ENCODE peak calls at places on chromosomes 11 and 22, in eight cellular contexts. N, P, S, F, C, X, H and Y are unnamed samples. For H3K4me1, the result is how much of the 10 kb centered on the place peaks cover.

GRCh38 chr11:121794671-121795070 is 321.3 kb downstream of the BLID start:
- DNase-seq in N (no peak), P (no peak), S (no peak), F (no peak), C (no peak), X (no peak), H (no peak), Y (no peak)

GRCh38 chr11:126378763-126379162 is 23.3 kb downstream of the ST3GAL4 start:
- DNase-seq in N (no peak), P (no peak), S (no peak), F (no peak), C (no peak), X (no peak), H (no peak), Y (no peak)

GRCh38 chr22:36201630-36202312 is at the start of gene APOL4:
- DNase-seq in N (peak), P (no peak), S (no peak), F (no peak), C (no peak), X (peak), H (no peak), Y (no peak)

GRCh38 chr11:92227954-92228935 is 3.6 kb downstream of the FAT3 start:
- DNase-seq in N (peak), P (no peak), S (peak), F (no peak), C (no peak), X (peak), H (no peak), Y (no peak)

GRCh38 chr11:10746871-10747270 is 4.2 kb upstream of the CTR9 start:
- DNase-seq in N (no peak), P (no peak), S (no peak), F (no peak), C (no peak), X (no peak), H (no peak), Y (peak)

GRCh38 chr22:29883045-29883830 is at the start of gene MTMR3:
- DNase-seq in N (peak), P (peak), S (peak), F (peak), C (peak), X (peak), H (peak), Y (peak)

GRCh38 chr22:20437253-20438065 is at the start of gene SCARF2:
- DNase-seq in N (peak), P (no peak), S (peak), F (no peak), C (no peak), X (peak), H (peak), Y (no peak)

GRCh38 chr11:90468923-90469322 is 246.1 kb upstream of the CHORDC1 start:
- DNase-seq in N (peak), P (no peak), S (no peak), F (no peak), C (no peak), X (no peak), H (no peak), Y (peak)

GRCh38 chr11:110022548-110022947 is 70.6 kb upstream of the ZC3H12C start:
- DNase-seq in N (no peak), P (no peak), S (no peak), F (no peak), C (no peak), X (no peak), H (no peak), Y (no peak)

GRCh38 chr11:69205125-69205928 is 49.6 kb downstream of the SMIM38 start:
- DNase-seq in N (no peak), P (no peak), S (no peak), F (no peak), C (no peak), X (no peak), H (no peak), Y (no peak)

GRCh38 chr22:41417622-41418390 is 28.8 kb downstream of the TOB2 start:
- DNase-seq in N (peak), P (no peak), S (no peak), F (no peak), C (no peak), X (no peak), H (no peak), Y (no peak)

GRCh38 chr22:41928416-41929157 is 2.0 kb upstream of the TNFRSF13C start:
- DNase-seq in N (no peak), P (no peak), S (no peak), F (no peak), C (no peak), X (no peak), H (peak), Y (no peak)

GRCh38 chr22:50548046-50548912 is 2.6 kb downstream of the KLHDC7B start:
- DNase-seq in N (peak), P (peak), S (no peak), F (no peak), C (no peak), X (peak), H (no peak), Y (no peak)

GRCh38 chr11:31499576-31500178 is 9.7 kb downstream of the IMMP1L start:
- DNase-seq in N (no peak), P (no peak), S (no peak), F (no peak), C (no peak), X (no peak), H (no peak), Y (no peak)

GRCh38 chr11:57515332-57516060 is at the start of gene SLC43A1:
- DNase-seq in N (peak), P (peak), S (peak), F (no peak), C (peak), X (peak), H (peak), Y (peak)

GRCh38 chr11:1152316-1153104 is 5.2 kb upstream of the MUC5AC start:
- DNase-seq in N (no peak), P (no peak), S (no peak), F (no peak), C (no peak), X (peak), H (no peak), Y (peak)

GRCh38 chr11:60334005-60334620 is 7.1 kb downstream of the MS4A6E start:
- DNase-seq in N (peak), P (peak), S (peak), F (peak), C (peak), X (peak), H (peak), Y (peak)

GRCh38 chr11:116536416-116536815 is 236.4 kb downstream of the BUD13 start:
- DNase-seq in N (no peak), P (no peak), S (no peak), F (no peak), C (no peak), X (no peak), H (no peak), Y (no peak)

GRCh38 chr11:66172146-66172545 is 96.3 kb upstream of the RAB1B start:
- DNase-seq in N (peak), P (no peak), S (no peak), F (peak), C (no peak), X (no peak), H (no peak), Y (no peak)

GRCh38 chr11:92978226-92979111 is 9.0 kb downstream of the MTNR1B start:
- DNase-seq in N (peak), P (no peak), S (no peak), F (no peak), C (no peak), X (peak), H (no peak), Y (no peak)

GRCh38 chr11:61626580-61627380 is 45.9 kb upstream of the SYT7 start:
- DNase-seq in N (no peak), P (no peak), S (no peak), F (no peak), C (no peak), X (no peak), H (peak), Y (peak)

GRCh38 chr11:48107188-48107704 is 109.4 kb upstream of the OR4B1 start:
- DNase-seq in N (peak), P (peak), S (no peak), F (no peak), C (peak), X (no peak), H (no peak), Y (peak)

GRCh38 chr11:121965330-121965729 is 150.7 kb downstream of the BLID start:
- DNase-seq in N (peak), P (no peak), S (no peak), F (no peak), C (no peak), X (no peak), H (no peak), Y (peak)

GRCh38 chr11:108866781-108867180 is 201.9 kb downstream of the DDX10 start:
- DNase-seq in N (no peak), P (no peak), S (no peak), F (no peak), C (no peak), X (no peak), H (no peak), Y (no peak)

GRCh38 chr11:104152941-104153340 is 11.0 kb downstream of the PDGFD start:
- DNase-seq in N (no peak), P (peak), S (no peak), F (no peak), C (peak), X (no peak), H (no peak), Y (no peak)

GRCh38 chr11:122656631-122657101 is 1.1 kb downstream of the UBASH3B start:
- DNase-seq in N (peak), P (peak), S (peak), F (no peak), C (peak), X (no peak), H (peak), Y (peak)

GRCh38 chr11:8384199-8384821 is 120.6 kb upstream of the LMO1 start:
- DNase-seq in N (peak), P (no peak), S (peak), F (no peak), C (peak), X (no peak), H (peak), Y (peak)

GRCh38 chr11:10413268-10413667 is 41.8 kb upstream of the AMPD3 start:
- DNase-seq in N (no peak), P (peak), S (no peak), F (peak), C (peak), X (no peak), H (no peak), Y (peak)

GRCh38 chr11:76850815-76851214 is 9.9 kb upstream of the ACER3 start:
- DNase-seq in N (peak), P (no peak), S (no peak), F (no peak), C (no peak), X (no peak), H (no peak), Y (no peak)

GRCh38 chr22:34255042-34255441 is 334.8 kb upstream of the LARGE1 start:
- DNase-seq in N (no peak), P (no peak), S (no peak), F (no peak), C (no peak), X (no peak), H (no peak), Y (no peak)

GRCh38 chr22:45602824-45603301 is 68.8 kb upstream of the ATXN10 start:
- DNase-seq in N (peak), P (peak), S (peak), F (peak), C (peak), X (peak), H (peak), Y (no peak)

GRCh38 chr22:45603631-45604030 is 68.0 kb upstream of the ATXN10 start:
- DNase-seq in N (peak), P (peak), S (no peak), F (no peak), C (no peak), X (no peak), H (no peak), Y (no peak)

GRCh38 chr22:45600791-45601730 is 70.6 kb upstream of the ATXN10 start:
- DNase-seq in N (peak), P (no peak), S (no peak), F (no peak), C (no peak), X (no peak), H (no peak), Y (no peak)

GRCh38 chr22:45602004-45602733 is 69.5 kb upstream of the ATXN10 start:
- DNase-seq in N (no peak), P (no peak), S (no peak), F (no peak), C (no peak), X (peak), H (peak), Y (no peak)

GRCh38 chr22:45604239-45604711 is 67.4 kb upstream of the ATXN10 start:
- DNase-seq in N (peak), P (no peak), S (no peak), F (no peak), C (no peak), X (no peak), H (no peak), Y (no peak)
- TF ChIP-seq EZH2phosphoT487 in N (no peak), P (no peak), S (no peak), F (no peak), C (no peak), X (no peak), H (no peak), Y (no peak)

DNA sequence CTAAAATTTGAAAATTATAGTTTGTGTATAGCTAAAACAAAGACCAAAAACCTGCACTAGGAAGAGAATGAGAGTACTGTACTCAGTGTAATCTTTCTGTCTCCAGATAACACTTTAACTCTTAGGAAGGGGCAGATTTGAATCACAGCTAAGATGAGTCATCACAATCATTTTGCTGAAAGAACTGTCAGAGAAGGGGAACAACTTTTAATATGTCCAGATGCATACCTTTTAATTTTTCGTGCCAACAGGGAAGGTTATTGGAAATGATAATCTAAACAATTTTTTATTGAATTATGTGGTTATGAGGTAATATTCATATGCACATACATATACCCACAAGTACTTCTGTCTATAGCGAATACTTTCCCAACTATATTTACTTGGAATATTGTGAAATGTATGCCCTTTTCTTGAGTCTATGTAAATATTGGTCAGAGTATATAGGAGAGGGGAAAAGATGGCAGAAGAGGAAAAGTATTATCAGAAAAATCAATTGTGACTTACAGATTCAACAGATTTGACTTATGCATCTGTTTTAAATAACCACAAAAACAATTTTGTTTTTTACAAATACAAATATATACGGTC is 51.1 kb upstream of the MUC15 start:
- DNase-seq in N (peak), P (no peak), S (no peak), F (no peak), C (no peak), X (no peak), H (no peak), Y (peak)
- H2AFZ ChIP-seq in N (no peak), P (no peak), S (no peak), F (no peak), C (no peak), X (no peak), H (no peak), Y (no peak)

GRCh38 chr11:64628596-64628995 is 37.6 kb downstream of the SLC22A12 start:
- DNase-seq in N (no peak), P (no peak), S (no peak), F (no peak), C (no peak), X (no peak), H (no peak), Y (no peak)
- H3K4me1 ChIP-seq in N (under half), P (under half), S (under half), F (under half), C (under half), X (under half), H (under half), Y (under half)

DNA sequence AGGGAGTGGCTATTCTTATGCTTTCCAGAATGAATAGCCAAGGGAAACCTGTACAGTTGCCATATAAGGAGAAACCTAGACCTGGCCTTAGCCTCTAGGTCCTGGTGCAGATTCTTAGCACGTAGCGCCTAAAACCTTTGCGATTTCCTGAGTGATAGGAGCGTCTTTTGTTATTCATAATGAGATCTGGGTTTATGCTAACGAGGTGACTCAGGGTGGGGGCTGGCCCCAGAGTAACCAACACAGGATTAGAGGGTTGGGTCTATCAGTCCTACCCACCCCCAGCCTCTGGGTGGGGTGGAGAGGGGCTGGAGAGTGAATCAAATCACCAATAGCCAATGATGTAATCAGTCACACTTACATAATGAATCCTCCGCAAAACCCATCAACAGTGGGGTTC is 73.4 kb upstream of the PARVG start:
- DNase-seq in N (no peak), P (no peak), S (peak), F (no peak), C (no peak), X (no peak), H (peak), Y (no peak)
- TF ChIP-seq EZH2phosphoT487 in N (no peak), P (no peak), S (no peak), F (no peak), C (no peak), X (no peak), H (no peak), Y (no peak)

GRCh38 chr11:117816151-117816741 is 8.3 kb downstream of the FXYD2 start:
- DNase-seq in N (peak), P (no peak), S (peak), F (no peak), C (no peak), X (peak), H (peak), Y (peak)

GRCh38 chr11:117814766-117815261 is 9.7 kb downstream of the FXYD2 start:
- DNase-seq in N (no peak), P (peak), S (peak), F (no peak), C (peak), X (no peak), H (no peak), Y (no peak)

GRCh38 chr11:117814204-117814765 is 10.3 kb downstream of the FXYD2 start:
- DNase-seq in N (no peak), P (no peak), S (no peak), F (no peak), C (no peak), X (no peak), H (no peak), Y (no peak)

GRCh38 chr11:117816846-117817212 is 7.7 kb downstream of the FXYD2 start:
- DNase-seq in N (no peak), P (no peak), S (no peak), F (no peak), C (no peak), X (no peak), H (no peak), Y (no peak)

GRCh38 chr11:117815262-117815803 is 9.2 kb downstream of the FXYD2 start:
- DNase-seq in N (no peak), P (peak), S (no peak), F (no peak), C (peak), X (no peak), H (no peak), Y (no peak)
- H2AFZ ChIP-seq in N (no peak), P (no peak), S (no peak), F (no peak), C (peak), X (no peak), H (no peak), Y (no peak)

GRCh38 chr22:17911312-17911705 is 113.1 kb downstream of the MICAL3 start:
- DNase-seq in N (no peak), P (no peak), S (no peak), F (no peak), C (no peak), X (no peak), H (no peak), Y (no peak)

GRCh38 chr22:17907731-17908051 is 116.7 kb downstream of the MICAL3 start:
- DNase-seq in N (peak), P (no peak), S (no peak), F (no peak), C (no peak), X (no peak), H (no peak), Y (no peak)

GRCh38 chr22:17911887-17912286 is 112.5 kb downstream of the MICAL3 start:
- DNase-seq in N (no peak), P (no peak), S (no peak), F (no peak), C (no peak), X (no peak), H (no peak), Y (no peak)

GRCh38 chr22:17912942-17913704 is 111.2 kb downstream of the MICAL3 start:
- DNase-seq in N (peak), P (no peak), S (no peak), F (no peak), C (no peak), X (no peak), H (peak), Y (no peak)

GRCh38 chr22:17910561-17911311 is 113.6 kb downstream of the MICAL3 start:
- DNase-seq in N (peak), P (no peak), S (peak), F (no peak), C (peak), X (peak), H (peak), Y (peak)
- H3K4me1 ChIP-seq in N (under half), P (under half), S (under half), F (under half), C (under half), X (under half), H (under half), Y (under half)